ENCODE peak calls at places on chromosomes 7 and 10, in four cellular contexts. I is HFF-Myc, Q is endothelial cell, C is AG04450. N is an unnamed sample.

GRCh38 chr7:134690016-134690415 is 43.4 kb downstream of the BPGM start:
- DNase-seq in I (no peak), Q (no peak), C (peak), N (no peak)

GRCh38 chr7:90570373-90570959 is 25.7 kb upstream of the CDK14 start:
- DNase-seq in I (no peak), Q (no peak), C (no peak), N (no peak)

GRCh38 chr7:70177166-70177565 is 578.9 kb downstream of the AUTS2 start:
- DNase-seq in I (no peak), Q (no peak), C (no peak), N (peak)

GRCh38 chr7:20260219-20260618 is 43.0 kb upstream of the MACC1 start:
- DNase-seq in I (no peak), Q (no peak), C (no peak), N (no peak)

GRCh38 chr10:32232378-32232777 is 114.6 kb downstream of the EPC1 start:
- DNase-seq in I (no peak), Q (no peak), C (no peak), N (no peak)

GRCh38 chr7:74141705-74142104 is 32.5 kb upstream of the EIF4H start:
- DNase-seq in I (no peak), Q (no peak), C (no peak), N (peak)

GRCh38 chr10:92691591-92692084 is 1.9 kb downstream of the HHEX start:
- DNase-seq in I (no peak), Q (peak), C (no peak), N (peak)

GRCh38 chr10:100735345-100736143 is 9.8 kb upstream of the PAX2 start:
- DNase-seq in I (no peak), Q (no peak), C (no peak), N (no peak)

GRCh38 chr10:119263966-119264621 is 56.7 kb downstream of the GRK5 start:
- DNase-seq in I (peak), Q (no peak), C (no peak), N (no peak)

GRCh38 chr10:106567629-106568028 is 596.9 kb downstream of the SORCS1 start:
- DNase-seq in I (no peak), Q (no peak), C (no peak), N (no peak)

GRCh38 chr10:57973451-57973850 is 294.2 kb downstream of the IPMK start:
- DNase-seq in I (no peak), Q (no peak), C (no peak), N (no peak)

DNA sequence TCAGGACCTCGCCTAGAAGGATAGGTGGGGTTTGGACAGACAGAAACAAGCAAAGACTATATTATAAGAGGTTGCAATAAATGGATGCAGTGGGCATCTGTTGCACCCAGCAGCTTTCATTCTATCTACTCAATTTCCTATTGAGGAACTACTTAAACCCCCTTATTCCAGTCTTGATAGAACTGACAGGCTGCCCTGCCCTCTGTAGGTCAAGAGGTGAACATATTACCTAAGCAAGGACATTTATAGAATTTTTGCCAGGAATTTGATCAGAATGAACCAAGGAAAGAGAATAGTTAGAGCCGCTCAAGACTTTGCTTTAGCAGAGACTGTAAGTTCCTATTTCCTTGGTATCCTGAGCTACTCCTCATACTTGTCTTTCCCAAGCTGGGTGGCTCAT is 9.5 kb downstream of the VTI1A start:
- DNase-seq in I (no peak), Q (no peak), C (no peak), N (peak)
- TF ChIP-seq CTCF in I (no peak), Q (peak), C (no peak), N (peak)

GRCh38 chr10:117699436-117700075 is 157.0 kb downstream of the EMX2 start:
- DNase-seq in I (no peak), Q (no peak), C (no peak), N (no peak)

GRCh38 chr10:117697402-117697801 is 154.9 kb downstream of the EMX2 start:
- DNase-seq in I (no peak), Q (no peak), C (no peak), N (no peak)

GRCh38 chr10:117689566-117689965 is 147.0 kb downstream of the EMX2 start:
- DNase-seq in I (no peak), Q (no peak), C (no peak), N (no peak)

GRCh38 chr10:117698809-117699208 is 156.3 kb downstream of the EMX2 start:
- DNase-seq in I (no peak), Q (no peak), C (no peak), N (no peak)

DNA sequence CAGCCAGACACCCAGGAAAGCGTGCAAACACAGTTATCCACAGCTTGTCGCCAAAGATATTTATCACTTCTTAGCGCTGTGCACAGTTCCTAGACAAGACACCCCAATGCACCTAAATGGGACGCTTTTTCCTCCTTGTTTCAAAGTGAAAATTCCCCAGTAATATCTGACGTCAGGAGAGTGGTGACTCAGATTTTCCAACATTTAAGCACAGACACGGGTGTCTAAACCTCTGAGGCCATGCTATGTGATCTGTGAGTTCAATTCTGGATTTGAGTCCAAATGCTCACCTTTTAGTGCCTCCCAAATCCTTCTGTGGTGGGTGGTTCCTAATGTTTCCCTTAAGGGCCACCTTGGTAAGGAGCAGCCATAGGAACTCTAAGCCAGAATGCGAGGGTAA is 151.7 kb downstream of the EMX2 start:
- DNase-seq in I (no peak), Q (no peak), C (no peak), N (no peak)
- TF ChIP-seq CTCF in I (no peak), Q (no peak), C (no peak), N (no peak)

DNA sequence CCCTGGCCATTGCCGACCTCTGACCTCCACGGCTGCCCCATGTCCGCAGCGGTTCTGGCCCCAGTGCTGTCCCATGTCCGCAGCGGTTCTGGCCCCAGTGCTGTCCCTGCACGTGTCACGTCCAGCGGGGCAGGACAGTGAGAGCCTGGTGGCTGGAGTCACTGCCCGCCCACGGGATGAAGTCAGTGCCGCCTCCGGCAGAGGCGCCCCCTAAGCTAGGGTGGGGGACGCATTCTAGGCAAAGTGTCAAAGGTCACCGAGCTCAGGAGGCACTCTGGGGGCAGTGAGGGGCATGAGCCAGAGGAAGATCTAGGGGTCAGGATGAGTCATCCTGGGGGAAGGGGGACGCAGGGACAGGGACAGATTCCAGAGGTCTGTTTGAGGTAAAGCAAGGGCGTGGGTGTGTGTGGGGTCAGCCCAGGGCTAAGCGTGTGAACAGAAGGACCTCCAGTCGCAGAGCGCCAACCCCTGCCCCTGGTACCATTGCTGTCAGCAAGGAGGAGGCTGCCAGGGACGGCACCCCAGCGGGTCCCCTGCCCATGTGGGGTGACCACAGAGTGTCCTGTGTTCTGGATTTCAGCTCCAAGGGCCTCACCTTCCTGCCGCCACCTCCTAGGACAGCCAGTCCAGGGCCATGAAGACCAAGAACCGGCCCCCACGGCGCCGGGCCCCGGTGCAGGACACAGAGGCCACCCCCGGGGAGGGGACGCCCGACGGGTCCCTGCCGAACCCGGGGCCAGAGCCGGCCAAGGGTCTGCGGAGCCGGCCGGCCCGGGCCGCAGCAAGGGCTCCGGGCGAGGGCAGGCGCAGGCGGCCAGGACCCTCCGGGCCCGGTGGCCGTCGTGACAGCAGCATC is 665 bp downstream of the BHLHA15 start:
- DNase-seq in I (no peak), Q (no peak), C (no peak), N (no peak)
- TF ChIP-seq CTCF in I (no peak), Q (no peak), C (no peak), N (no peak)

GRCh38 chr10:46255696-46256355 is 31.0 kb upstream of the ANTXRL start:
- DNase-seq in I (no peak), Q (peak), C (no peak), N (peak)
- TF ChIP-seq CTCF in I (peak), Q (peak), C (peak), N (peak)

GRCh38 chr10:30047924-30048531 is 11.4 kb downstream of the JCAD start:
- DNase-seq in I (no peak), Q (no peak), C (no peak), N (peak)

GRCh38 chr10:30046476-30046875 is 12.9 kb downstream of the JCAD start:
- DNase-seq in I (no peak), Q (no peak), C (no peak), N (no peak)

GRCh38 chr10:30043476-30044270 is 15.7 kb downstream of the JCAD start:
- DNase-seq in I (no peak), Q (peak), C (no peak), N (no peak)

GRCh38 chr10:30047430-30047829 is 12.0 kb downstream of the JCAD start:
- DNase-seq in I (no peak), Q (no peak), C (no peak), N (no peak)

GRCh38 chr10:30045961-30046360 is 13.4 kb downstream of the JCAD start:
- DNase-seq in I (no peak), Q (no peak), C (no peak), N (no peak)
- TF ChIP-seq CTCF in I (no peak), Q (no peak), C (no peak), N (no peak)

GRCh38 chr7:85186521-85187241 is at the start of gene SEMA3D:
- DNase-seq in I (peak), Q (peak), C (peak), N (peak)
- TF ChIP-seq CTCF in I (peak), Q (peak), C (peak), N (peak)

GRCh38 chr7:142689439-142690168 is 59.7 kb upstream of the PRSS1 start:
- DNase-seq in I (no peak), Q (no peak), C (no peak), N (no peak)
- TF ChIP-seq CTCF in I (peak), Q (no peak), C (no peak), N (no peak)

GRCh38 chr10:99548041-99548530 is 15.3 kb downstream of the NKX2-3 start:
- DNase-seq in I (no peak), Q (peak), C (no peak), N (peak)
- TF ChIP-seq CTCF in I (peak), Q (no peak), C (peak), N (peak)

GRCh38 chr7:22296265-22296566 is 60.7 kb downstream of the RAPGEF5 start:
- DNase-seq in I (no peak), Q (no peak), C (no peak), N (no peak)

GRCh38 chr7:22291979-22292378 is 65.0 kb downstream of the RAPGEF5 start:
- DNase-seq in I (no peak), Q (no peak), C (no peak), N (no peak)

GRCh38 chr7:22296916-22297315 is 60.0 kb downstream of the RAPGEF5 start:
- DNase-seq in I (no peak), Q (no peak), C (no peak), N (no peak)

GRCh38 chr7:22292519-22292918 is 64.4 kb downstream of the RAPGEF5 start:
- DNase-seq in I (no peak), Q (no peak), C (no peak), N (no peak)

GRCh38 chr7:22295402-22296264 is 61.3 kb downstream of the RAPGEF5 start:
- DNase-seq in I (no peak), Q (no peak), C (no peak), N (no peak)
- TF ChIP-seq CTCF in I (no peak), Q (no peak), C (peak), N (no peak)